ENCODE peak calls at places on chromosome 2, in six cellular contexts. One of them, this sample, is unnamed. For H3K79me2, the result is how much of the 10 kb centered on the place peaks cover.

GRCh38 chr2:132400169-132400900 is 16.3 kb upstream of the GPR39 start:
- DNase-seq in hepatocyte: peak
- DNase-seq in GM23338: no peak
- DNase-seq in neural progenitor cell: no peak
- DNase-seq in endothelial cell of umbilical vein: no peak
- DNase-seq in PC-9: peak
- DNase-seq in this sample: no peak

GRCh38 chr2:227351639-227352038 is 26.6 kb downstream of the MFF start:
- DNase-seq in endothelial cell of umbilical vein: no peak
- DNase-seq in PC-9: no peak
- DNase-seq in neural progenitor cell: no peak
- DNase-seq in hepatocyte: no peak
- DNase-seq in GM23338: no peak
- DNase-seq in this sample: no peak

GRCh38 chr2:46943881-46944798 is 28.5 kb upstream of the MCFD2 start:
- DNase-seq in PC-9: peak
- DNase-seq in neural progenitor cell: no peak
- DNase-seq in endothelial cell of umbilical vein: no peak
- DNase-seq in GM23338: no peak
- DNase-seq in hepatocyte: no peak
- DNase-seq in this sample: peak

GRCh38 chr2:233063269-233063975 is 3.3 kb downstream of the INPP5D start:
- DNase-seq in neural progenitor cell: peak
- DNase-seq in hepatocyte: no peak
- DNase-seq in PC-9: no peak
- DNase-seq in GM23338: peak
- DNase-seq in endothelial cell of umbilical vein: no peak
- DNase-seq in this sample: peak

GRCh38 chr2:51079945-51080344 is 48.0 kb upstream of the NRXN1 start:
- DNase-seq in neural progenitor cell: no peak
- DNase-seq in PC-9: no peak
- DNase-seq in hepatocyte: no peak
- DNase-seq in endothelial cell of umbilical vein: peak
- DNase-seq in GM23338: no peak
- DNase-seq in this sample: no peak

GRCh38 chr2:126890136-126890961 is 8.3 kb upstream of the TEX51 start:
- DNase-seq in GM23338: no peak
- DNase-seq in PC-9: no peak
- DNase-seq in neural progenitor cell: no peak
- DNase-seq in hepatocyte: no peak
- DNase-seq in endothelial cell of umbilical vein: no peak
- DNase-seq in this sample: no peak

GRCh38 chr2:63695583-63695982 is 106.8 kb downstream of the MDH1 start:
- DNase-seq in hepatocyte: no peak
- DNase-seq in endothelial cell of umbilical vein: no peak
- DNase-seq in GM23338: no peak
- DNase-seq in neural progenitor cell: no peak
- DNase-seq in PC-9: no peak
- DNase-seq in this sample: no peak

GRCh38 chr2:65382776-65383357 is 49.5 kb downstream of the SPRED2 start:
- DNase-seq in GM23338: peak
- DNase-seq in PC-9: peak
- DNase-seq in endothelial cell of umbilical vein: no peak
- DNase-seq in neural progenitor cell: no peak
- DNase-seq in hepatocyte: peak
- DNase-seq in this sample: peak

GRCh38 chr2:189412330-189412953 is 28.8 kb upstream of the WDR75 start:
- DNase-seq in neural progenitor cell: peak
- DNase-seq in hepatocyte: peak
- DNase-seq in endothelial cell of umbilical vein: peak
- DNase-seq in GM23338: peak
- DNase-seq in PC-9: no peak
- DNase-seq in this sample: peak

GRCh38 chr2:130878316-130878715 is 41.6 kb downstream of the ARHGEF4 start:
- DNase-seq in PC-9: no peak
- DNase-seq in neural progenitor cell: no peak
- DNase-seq in GM23338: no peak
- DNase-seq in endothelial cell of umbilical vein: no peak
- DNase-seq in hepatocyte: no peak
- DNase-seq in this sample: no peak

GRCh38 chr2:121599963-121600651 is 49.2 kb downstream of the CLASP1 start:
- DNase-seq in PC-9: no peak
- DNase-seq in endothelial cell of umbilical vein: no peak
- DNase-seq in GM23338: no peak
- DNase-seq in hepatocyte: no peak
- DNase-seq in neural progenitor cell: no peak
- DNase-seq in this sample: no peak

GRCh38 chr2:12300927-12301326 is 415.8 kb upstream of the TRIB2 start:
- DNase-seq in PC-9: no peak
- DNase-seq in GM23338: no peak
- DNase-seq in endothelial cell of umbilical vein: peak
- DNase-seq in hepatocyte: no peak
- DNase-seq in neural progenitor cell: no peak
- DNase-seq in this sample: no peak

GRCh38 chr2:143808166-143808565 is 678.9 kb downstream of the ARHGAP15 start:
- DNase-seq in endothelial cell of umbilical vein: no peak
- DNase-seq in hepatocyte: no peak
- DNase-seq in GM23338: no peak
- DNase-seq in PC-9: no peak
- DNase-seq in neural progenitor cell: no peak
- DNase-seq in this sample: no peak

GRCh38 chr2:24050041-24050655 is 607 bp downstream of the FKBP1B start:
- DNase-seq in PC-9: no peak
- DNase-seq in GM23338: peak
- DNase-seq in hepatocyte: peak
- DNase-seq in neural progenitor cell: peak
- DNase-seq in endothelial cell of umbilical vein: peak
- DNase-seq in this sample: no peak

GRCh38 chr2:74708883-74709282 is 54.8 kb downstream of the SEMA4F start:
- DNase-seq in GM23338: no peak
- DNase-seq in neural progenitor cell: no peak
- DNase-seq in hepatocyte: no peak
- DNase-seq in endothelial cell of umbilical vein: peak
- DNase-seq in PC-9: peak
- DNase-seq in this sample: no peak

GRCh38 chr2:218016810-218017209 is 14.0 kb upstream of the TNS1 start:
- DNase-seq in neural progenitor cell: no peak
- DNase-seq in hepatocyte: no peak
- DNase-seq in PC-9: no peak
- DNase-seq in GM23338: no peak
- DNase-seq in endothelial cell of umbilical vein: no peak
- DNase-seq in this sample: no peak

GRCh38 chr2:240138275-240138984 is 2.0 kb downstream of the OTOS start:
- DNase-seq in PC-9: no peak
- DNase-seq in GM23338: no peak
- DNase-seq in neural progenitor cell: no peak
- DNase-seq in hepatocyte: no peak
- DNase-seq in endothelial cell of umbilical vein: no peak
- DNase-seq in this sample: no peak

GRCh38 chr2:100058014-100058310 is 84.4 kb downstream of the AFF3 start:
- DNase-seq in endothelial cell of umbilical vein: no peak
- DNase-seq in hepatocyte: no peak
- DNase-seq in GM23338: no peak
- DNase-seq in neural progenitor cell: no peak
- DNase-seq in PC-9: no peak
- DNase-seq in this sample: no peak

GRCh38 chr2:101388232-101388631 is 929 bp upstream of the CREG2 start:
- DNase-seq in neural progenitor cell: no peak
- DNase-seq in GM23338: no peak
- DNase-seq in PC-9: peak
- DNase-seq in hepatocyte: peak
- DNase-seq in endothelial cell of umbilical vein: no peak
- DNase-seq in this sample: no peak

GRCh38 chr2:30979822-30980245 is 158.4 kb downstream of the GALNT14 start:
- DNase-seq in hepatocyte: peak
- DNase-seq in endothelial cell of umbilical vein: no peak
- DNase-seq in PC-9: peak
- DNase-seq in neural progenitor cell: peak
- DNase-seq in GM23338: peak
- DNase-seq in this sample: no peak

GRCh38 chr2:56889738-56890137 is 705.9 kb downstream of the CCDC85A start:
- DNase-seq in PC-9: no peak
- DNase-seq in GM23338: no peak
- DNase-seq in endothelial cell of umbilical vein: no peak
- DNase-seq in hepatocyte: no peak
- DNase-seq in neural progenitor cell: no peak
- DNase-seq in this sample: no peak

GRCh38 chr2:90069290-90069894 is 1377.9 kb downstream of the RPIA start:
- DNase-seq in GM23338: peak
- DNase-seq in PC-9: no peak
- DNase-seq in neural progenitor cell: no peak
- DNase-seq in hepatocyte: no peak
- DNase-seq in endothelial cell of umbilical vein: no peak
- DNase-seq in this sample: peak

GRCh38 chr2:9777081-9777480 is 66.2 kb upstream of the TAF1B start:
- DNase-seq in neural progenitor cell: no peak
- DNase-seq in PC-9: no peak
- DNase-seq in GM23338: no peak
- DNase-seq in hepatocyte: no peak
- DNase-seq in endothelial cell of umbilical vein: no peak
- DNase-seq in this sample: no peak

GRCh38 chr2:47227532-47228166 is 72.5 kb upstream of the STPG4 start:
- DNase-seq in PC-9: no peak
- DNase-seq in GM23338: no peak
- DNase-seq in endothelial cell of umbilical vein: no peak
- DNase-seq in neural progenitor cell: peak
- DNase-seq in hepatocyte: no peak
- DNase-seq in this sample: no peak

GRCh38 chr2:141341444-141341843 is 789.4 kb downstream of the LRP1B start:
- DNase-seq in neural progenitor cell: no peak
- DNase-seq in GM23338: no peak
- DNase-seq in hepatocyte: peak
- DNase-seq in endothelial cell of umbilical vein: peak
- DNase-seq in PC-9: no peak
- DNase-seq in this sample: no peak

DNA sequence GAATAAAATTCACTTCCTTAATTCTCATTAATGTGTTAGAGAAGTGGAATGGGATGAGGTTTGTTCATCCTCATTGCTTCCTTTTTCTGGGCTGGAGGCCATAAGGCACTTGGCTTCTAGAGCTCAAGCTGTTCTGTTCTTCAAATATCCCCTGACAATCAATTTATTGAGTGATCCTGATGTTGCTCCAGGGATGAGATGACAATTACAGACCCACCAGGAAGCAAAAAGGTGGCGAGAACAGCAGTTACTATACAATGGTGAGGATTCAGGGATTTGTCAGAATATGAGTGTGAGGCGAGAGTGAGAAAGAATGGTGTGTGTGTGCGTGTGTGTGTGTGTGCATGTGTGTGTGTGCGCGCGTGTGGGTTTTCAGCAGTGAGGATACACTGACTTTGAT is 557.7 kb upstream of the FANCL start:
- DNase-seq in endothelial cell of umbilical vein: no peak
- DNase-seq in hepatocyte: no peak
- DNase-seq in GM23338: no peak
- DNase-seq in neural progenitor cell: no peak
- DNase-seq in PC-9: no peak
- DNase-seq in this sample: no peak
- TF ChIP-seq CTCF in endothelial cell of umbilical vein: no peak
- TF ChIP-seq CTCF in hepatocyte: no peak
- TF ChIP-seq CTCF in GM23338: no peak
- TF ChIP-seq CTCF in neural progenitor cell: no peak
- TF ChIP-seq CTCF in PC-9: no peak
- TF ChIP-seq CTCF in this sample: no peak

DNA sequence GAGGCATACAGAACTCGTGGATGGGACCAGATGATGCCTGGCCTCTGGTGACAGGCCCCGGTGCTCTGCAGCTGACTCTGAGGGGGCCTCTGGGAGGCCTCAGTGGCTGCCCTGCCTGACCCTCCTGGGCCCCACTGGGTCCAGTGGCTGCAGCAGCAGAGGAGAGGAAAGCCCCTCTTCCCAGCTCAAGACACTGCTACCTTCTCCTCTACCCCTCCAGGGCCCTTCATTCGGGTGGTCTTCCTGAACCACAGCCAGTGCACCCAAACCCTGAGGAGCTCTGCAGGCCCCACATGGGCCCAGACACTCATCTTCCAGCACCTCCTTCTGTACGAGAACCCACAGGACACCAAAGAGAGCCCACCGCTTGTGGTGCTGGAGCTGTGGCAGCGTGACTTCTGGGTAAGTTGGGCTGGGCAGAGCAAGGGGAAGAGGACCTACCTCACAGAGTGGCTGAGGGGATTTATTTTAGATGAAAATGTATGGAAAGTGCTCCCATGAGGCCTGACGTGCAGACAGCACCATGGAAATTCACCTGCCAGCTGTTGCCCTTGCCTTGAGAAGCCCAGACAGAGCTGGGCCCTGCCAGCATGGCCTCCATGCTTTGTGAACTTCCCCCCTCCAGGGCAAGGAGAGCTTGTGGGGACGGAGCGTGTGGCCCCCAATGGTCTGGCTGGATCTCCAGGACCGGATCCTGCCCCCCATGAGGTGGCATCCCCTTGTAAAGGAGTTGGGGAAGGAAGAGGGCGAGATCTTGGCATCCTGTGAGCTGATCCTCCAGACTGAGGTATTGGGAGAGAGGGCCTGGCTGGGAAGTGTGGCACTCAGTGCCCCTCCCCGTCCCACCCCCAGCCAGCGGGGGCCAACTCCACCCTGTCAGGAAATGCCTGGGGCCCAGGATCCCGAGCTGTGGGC is 46.3 kb downstream of the LMAN2L start:
- DNase-seq in PC-9: no peak
- DNase-seq in GM23338: no peak
- DNase-seq in endothelial cell of umbilical vein: no peak
- DNase-seq in hepatocyte: no peak
- DNase-seq in neural progenitor cell: no peak
- DNase-seq in this sample: no peak
- H2AFZ ChIP-seq in PC-9: no peak
- H2AFZ ChIP-seq in GM23338: no peak
- H2AFZ ChIP-seq in endothelial cell of umbilical vein: no peak
- H2AFZ ChIP-seq in hepatocyte: no peak
- H2AFZ ChIP-seq in neural progenitor cell: no peak
- H2AFZ ChIP-seq in this sample: no peak

GRCh38 chr2:152436148-152436547 is 101.2 kb downstream of the FMNL2 start:
- DNase-seq in neural progenitor cell: no peak
- DNase-seq in endothelial cell of umbilical vein: no peak
- DNase-seq in PC-9: no peak
- DNase-seq in hepatocyte: no peak
- DNase-seq in GM23338: no peak
- DNase-seq in this sample: no peak
- H3K79me2 ChIP-seq in neural progenitor cell: half or more
- H3K79me2 ChIP-seq in endothelial cell of umbilical vein: under half
- H3K79me2 ChIP-seq in PC-9: half or more
- H3K79me2 ChIP-seq in hepatocyte: half or more
- H3K79me2 ChIP-seq in GM23338: half or more
- H3K79me2 ChIP-seq in this sample: under half

DNA sequence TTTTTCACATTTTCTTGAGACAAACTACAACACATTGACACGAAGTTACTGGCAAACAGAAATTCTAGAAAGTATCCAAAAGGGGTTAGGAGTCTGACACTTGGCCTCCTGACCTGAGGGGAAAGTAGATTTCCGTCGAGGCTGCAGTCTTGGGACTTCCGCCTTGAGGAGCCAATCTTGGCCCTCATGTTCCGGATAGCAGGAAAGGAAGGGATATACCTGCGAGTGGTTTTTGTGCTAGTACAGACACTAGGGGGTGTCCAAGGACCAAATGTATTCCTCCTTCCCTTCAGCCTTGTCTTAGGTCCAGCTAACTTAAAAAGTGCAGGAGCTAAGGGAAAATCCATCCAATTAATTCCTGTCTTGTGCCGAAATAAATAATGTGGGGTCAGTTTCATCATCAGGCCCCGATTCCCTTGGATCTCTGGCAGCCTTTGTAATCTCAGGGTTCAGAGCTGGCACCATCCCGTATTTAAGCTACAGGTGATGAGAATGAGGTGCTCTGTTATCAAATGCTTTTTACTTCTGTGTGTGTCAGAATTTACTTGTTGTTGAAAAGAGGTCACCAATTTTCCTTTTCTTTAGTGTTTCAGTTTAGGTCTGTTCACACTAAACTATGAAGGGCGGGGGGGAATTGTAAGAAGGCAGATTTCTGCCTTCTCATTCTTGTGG is 330.2 kb upstream of the FANCL start:
- DNase-seq in PC-9: peak
- DNase-seq in neural progenitor cell: peak
- DNase-seq in hepatocyte: peak
- DNase-seq in GM23338: peak
- DNase-seq in endothelial cell of umbilical vein: peak
- DNase-seq in this sample: peak
- TF ChIP-seq CTCF in PC-9: peak
- TF ChIP-seq CTCF in neural progenitor cell: peak
- TF ChIP-seq CTCF in hepatocyte: peak
- TF ChIP-seq CTCF in GM23338: peak
- TF ChIP-seq CTCF in endothelial cell of umbilical vein: peak
- TF ChIP-seq CTCF in this sample: peak

This sample was measured in OCI-LY7.